ENCODE peak calls at places on chromosomes 5 and 9, in nine cellular contexts. One of them, this sample, is unnamed.

GRCh38 chr5:139774980-139775654 is 20.5 kb upstream of the PSD2 start:
- DNase-seq in PC-3: peak; percentile 58
- DNase-seq in cardiac fibroblast: peak; percentile 41
- DNase-seq in lower leg skin: peak; percentile 36
- DNase-seq in GM13976: peak; percentile 90
- DNase-seq in MM.1S: peak; percentile 64
- DNase-seq in pancreas: peak; percentile 76
- DNase-seq in kidney epithelial cell: no peak
- DNase-seq in HFF-Myc: peak; percentile 21
- DNase-seq in this sample: peak; percentile 94

GRCh38 chr5:93404246-93404645 is 176.8 kb downstream of the NR2F1-AS1 start:
- DNase-seq in GM13976: no peak
- DNase-seq in pancreas: no peak
- DNase-seq in lower leg skin: no peak
- DNase-seq in cardiac fibroblast: peak; percentile 38
- DNase-seq in MM.1S: no peak
- DNase-seq in kidney epithelial cell: no peak
- DNase-seq in HFF-Myc: no peak
- DNase-seq in PC-3: no peak
- DNase-seq in this sample: no peak

GRCh38 chr5:79130781-79131180 is 19.2 kb downstream of the BHMT start:
- DNase-seq in HFF-Myc: no peak
- DNase-seq in GM13976: no peak
- DNase-seq in lower leg skin: no peak
- DNase-seq in PC-3: no peak
- DNase-seq in cardiac fibroblast: no peak
- DNase-seq in MM.1S: no peak
- DNase-seq in pancreas: no peak
- DNase-seq in kidney epithelial cell: no peak
- DNase-seq in this sample: no peak

GRCh38 chr5:126066795-126067321 is 356.4 kb upstream of the GRAMD2B start:
- DNase-seq in HFF-Myc: no peak
- DNase-seq in lower leg skin: no peak
- DNase-seq in MM.1S: no peak
- DNase-seq in PC-3: no peak
- DNase-seq in GM13976: no peak
- DNase-seq in cardiac fibroblast: peak; percentile 23
- DNase-seq in pancreas: no peak
- DNase-seq in kidney epithelial cell: no peak
- DNase-seq in this sample: no peak

GRCh38 chr5:150780816-150781221 is 2.3 kb downstream of the SMIM3 start:
- DNase-seq in GM13976: no peak
- DNase-seq in HFF-Myc: no peak
- DNase-seq in lower leg skin: no peak
- DNase-seq in pancreas: no peak
- DNase-seq in PC-3: peak; percentile 38
- DNase-seq in kidney epithelial cell: no peak
- DNase-seq in cardiac fibroblast: peak; percentile 60
- DNase-seq in MM.1S: no peak
- DNase-seq in this sample: no peak

GRCh38 chr5:34708777-34709176 is 52.6 kb downstream of the RAI14 start:
- DNase-seq in cardiac fibroblast: no peak
- DNase-seq in pancreas: no peak
- DNase-seq in HFF-Myc: no peak
- DNase-seq in kidney epithelial cell: no peak
- DNase-seq in PC-3: no peak
- DNase-seq in lower leg skin: no peak
- DNase-seq in GM13976: no peak
- DNase-seq in MM.1S: no peak
- DNase-seq in this sample: no peak

GRCh38 chr9:8719833-8720486 is 920.4 kb upstream of the DMAC1 start:
- DNase-seq in pancreas: no peak
- DNase-seq in GM13976: no peak
- DNase-seq in cardiac fibroblast: no peak
- DNase-seq in lower leg skin: no peak
- DNase-seq in kidney epithelial cell: no peak
- DNase-seq in HFF-Myc: no peak
- DNase-seq in PC-3: no peak
- DNase-seq in MM.1S: no peak
- DNase-seq in this sample: no peak

GRCh38 chr5:145958463-145958862 is 22.1 kb downstream of the SH3RF2 start:
- DNase-seq in cardiac fibroblast: no peak
- DNase-seq in HFF-Myc: no peak
- DNase-seq in GM13976: no peak
- DNase-seq in pancreas: no peak
- DNase-seq in PC-3: no peak
- DNase-seq in lower leg skin: no peak
- DNase-seq in MM.1S: no peak
- DNase-seq in kidney epithelial cell: no peak
- DNase-seq in this sample: no peak

GRCh38 chr5:119315516-119315949 is 40.3 kb upstream of the TNFAIP8 start:
- DNase-seq in MM.1S: peak; percentile 56
- DNase-seq in pancreas: no peak
- DNase-seq in lower leg skin: no peak
- DNase-seq in cardiac fibroblast: peak; percentile 44
- DNase-seq in PC-3: peak; percentile 44
- DNase-seq in GM13976: peak; percentile 63
- DNase-seq in kidney epithelial cell: no peak
- DNase-seq in HFF-Myc: no peak
- DNase-seq in this sample: no peak
- TF ChIP-seq CTCF in MM.1S: peak; percentile 64
- TF ChIP-seq CTCF in pancreas: no peak
- TF ChIP-seq CTCF in lower leg skin: no peak
- TF ChIP-seq CTCF in cardiac fibroblast: peak; percentile 38
- TF ChIP-seq CTCF in PC-3: peak; percentile 56
- TF ChIP-seq CTCF in GM13976: peak; percentile 55
- TF ChIP-seq CTCF in kidney epithelial cell: peak; percentile 26
- TF ChIP-seq CTCF in HFF-Myc: peak; percentile 12
- TF ChIP-seq CTCF in this sample: no peak

DNA sequence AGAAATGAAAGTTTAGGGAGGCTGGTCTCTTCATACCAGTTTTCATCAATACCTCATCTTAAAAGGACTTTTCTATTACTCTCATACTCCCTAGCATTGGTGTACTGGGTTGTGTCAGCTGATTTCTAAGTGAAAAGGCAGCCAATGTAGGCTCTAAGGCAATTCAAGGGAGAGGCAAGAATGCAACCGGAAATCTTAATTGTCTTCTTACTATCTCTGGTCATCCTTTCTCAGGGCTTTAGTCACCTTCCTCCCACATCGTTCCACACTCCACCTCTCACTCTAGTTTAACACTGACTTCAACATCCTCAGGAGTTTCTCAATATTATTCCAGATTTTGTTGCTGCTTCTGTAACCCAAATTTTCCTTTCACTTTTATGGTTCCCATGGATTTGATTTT is 281.8 kb upstream of the RFX3 start:
- DNase-seq in lower leg skin: no peak
- DNase-seq in kidney epithelial cell: no peak
- DNase-seq in MM.1S: no peak
- DNase-seq in HFF-Myc: no peak
- DNase-seq in PC-3: no peak
- DNase-seq in cardiac fibroblast: no peak
- DNase-seq in GM13976: no peak
- DNase-seq in pancreas: no peak
- DNase-seq in this sample: no peak
- TF ChIP-seq CTCF in lower leg skin: no peak
- TF ChIP-seq CTCF in kidney epithelial cell: no peak
- TF ChIP-seq CTCF in MM.1S: no peak
- TF ChIP-seq CTCF in HFF-Myc: no peak
- TF ChIP-seq CTCF in PC-3: no peak
- TF ChIP-seq CTCF in cardiac fibroblast: no peak
- TF ChIP-seq CTCF in GM13976: no peak
- TF ChIP-seq CTCF in pancreas: no peak
- TF ChIP-seq CTCF in this sample: no peak

GRCh38 chr9:110427497-110428104 is 89.9 kb upstream of the TXNDC8 start:
- DNase-seq in GM13976: peak; percentile 39
- DNase-seq in kidney epithelial cell: no peak
- DNase-seq in lower leg skin: no peak
- DNase-seq in HFF-Myc: no peak
- DNase-seq in MM.1S: peak; percentile 62
- DNase-seq in cardiac fibroblast: peak; percentile 46
- DNase-seq in pancreas: peak; percentile 33
- DNase-seq in PC-3: peak; percentile 69
- DNase-seq in this sample: peak; percentile 72

GRCh38 chr9:110429453-110429852 is 91.8 kb upstream of the TXNDC8 start:
- DNase-seq in MM.1S: no peak
- DNase-seq in PC-3: peak; percentile 19
- DNase-seq in cardiac fibroblast: no peak
- DNase-seq in pancreas: no peak
- DNase-seq in lower leg skin: no peak
- DNase-seq in HFF-Myc: no peak
- DNase-seq in kidney epithelial cell: no peak
- DNase-seq in GM13976: no peak
- DNase-seq in this sample: no peak

GRCh38 chr9:110426052-110426709 is 88.5 kb upstream of the TXNDC8 start:
- DNase-seq in pancreas: no peak
- DNase-seq in kidney epithelial cell: no peak
- DNase-seq in GM13976: no peak
- DNase-seq in PC-3: peak; percentile 35
- DNase-seq in cardiac fibroblast: peak; percentile 35
- DNase-seq in lower leg skin: no peak
- DNase-seq in HFF-Myc: no peak
- DNase-seq in MM.1S: no peak
- DNase-seq in this sample: no peak
- TF ChIP-seq CTCF in pancreas: no peak
- TF ChIP-seq CTCF in kidney epithelial cell: peak; percentile 46
- TF ChIP-seq CTCF in GM13976: no peak
- TF ChIP-seq CTCF in PC-3: peak; percentile 62
- TF ChIP-seq CTCF in cardiac fibroblast: no peak
- TF ChIP-seq CTCF in lower leg skin: no peak
- TF ChIP-seq CTCF in HFF-Myc: peak; percentile 33
- TF ChIP-seq CTCF in MM.1S: peak; percentile 38
- TF ChIP-seq CTCF in this sample: peak; percentile 54

DNA sequence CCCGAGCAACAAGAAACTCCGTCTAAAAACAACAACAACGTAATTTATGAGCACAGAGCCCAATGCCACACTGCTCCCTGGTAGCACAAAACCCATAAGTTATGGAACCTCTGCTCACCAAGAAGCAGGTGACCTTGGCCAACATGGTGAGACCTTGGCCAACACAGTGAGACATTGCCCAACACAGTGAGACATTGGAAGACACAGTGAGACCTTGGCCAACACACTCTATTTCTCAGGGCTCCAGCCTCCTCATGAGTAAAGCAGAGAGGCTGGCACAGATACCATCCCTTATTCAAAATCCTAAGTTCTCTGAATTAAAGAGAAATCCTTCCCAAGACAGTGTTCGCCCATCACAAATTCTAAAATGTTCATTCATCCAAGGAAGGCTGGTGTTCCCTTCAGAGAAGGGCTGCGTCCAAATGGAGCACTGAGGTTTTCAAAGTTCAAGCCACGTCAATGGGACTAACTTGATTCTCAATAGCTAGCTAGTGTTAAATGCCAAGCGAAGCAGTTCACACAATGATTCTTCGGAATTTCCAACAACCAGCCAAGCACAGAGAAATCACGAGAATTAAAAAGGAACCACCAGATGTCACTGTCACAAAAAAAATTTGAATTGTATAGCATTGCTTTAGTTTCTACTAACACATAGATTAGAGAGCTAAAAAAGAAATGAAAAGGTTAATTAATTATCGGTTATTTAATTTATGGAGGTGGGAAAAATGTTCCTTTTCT is 29.4 kb downstream of the TTC39B start:
- DNase-seq in kidney epithelial cell: no peak
- DNase-seq in GM13976: peak; percentile 32
- DNase-seq in lower leg skin: no peak
- DNase-seq in cardiac fibroblast: peak; percentile 46
- DNase-seq in HFF-Myc: no peak
- DNase-seq in PC-3: peak; percentile 53
- DNase-seq in MM.1S: no peak
- DNase-seq in pancreas: no peak
- DNase-seq in this sample: no peak
- TF ChIP-seq CTCF in kidney epithelial cell: peak; percentile 13
- TF ChIP-seq CTCF in GM13976: no peak
- TF ChIP-seq CTCF in lower leg skin: no peak
- TF ChIP-seq CTCF in cardiac fibroblast: no peak
- TF ChIP-seq CTCF in HFF-Myc: peak; percentile 5
- TF ChIP-seq CTCF in PC-3: peak; percentile 64
- TF ChIP-seq CTCF in MM.1S: peak; percentile 23
- TF ChIP-seq CTCF in pancreas: no peak
- TF ChIP-seq CTCF in this sample: peak; percentile 52

GRCh38 chr5:149110406-149110805 is 30.9 kb upstream of the ABLIM3 start:
- DNase-seq in lower leg skin: no peak
- DNase-seq in cardiac fibroblast: no peak
- DNase-seq in MM.1S: no peak
- DNase-seq in PC-3: peak; percentile 53
- DNase-seq in HFF-Myc: no peak
- DNase-seq in kidney epithelial cell: no peak
- DNase-seq in pancreas: no peak
- DNase-seq in GM13976: no peak
- DNase-seq in this sample: no peak

GRCh38 chr5:149113669-149114068 is 27.6 kb upstream of the ABLIM3 start:
- DNase-seq in HFF-Myc: no peak
- DNase-seq in lower leg skin: no peak
- DNase-seq in MM.1S: no peak
- DNase-seq in cardiac fibroblast: peak; percentile 44
- DNase-seq in kidney epithelial cell: no peak
- DNase-seq in pancreas: no peak
- DNase-seq in GM13976: no peak
- DNase-seq in PC-3: peak; percentile 99
- DNase-seq in this sample: no peak

GRCh38 chr5:149118463-149118862 is 22.8 kb upstream of the ABLIM3 start:
- DNase-seq in kidney epithelial cell: no peak
- DNase-seq in lower leg skin: no peak
- DNase-seq in MM.1S: no peak
- DNase-seq in HFF-Myc: no peak
- DNase-seq in cardiac fibroblast: no peak
- DNase-seq in pancreas: no peak
- DNase-seq in PC-3: peak; percentile 95
- DNase-seq in GM13976: no peak
- DNase-seq in this sample: no peak

GRCh38 chr5:149117970-149118369 is 23.3 kb upstream of the ABLIM3 start:
- DNase-seq in kidney epithelial cell: no peak
- DNase-seq in cardiac fibroblast: no peak
- DNase-seq in MM.1S: peak; percentile 62
- DNase-seq in GM13976: no peak
- DNase-seq in lower leg skin: no peak
- DNase-seq in HFF-Myc: no peak
- DNase-seq in PC-3: no peak
- DNase-seq in pancreas: no peak
- DNase-seq in this sample: no peak

GRCh38 chr5:149114403-149115312 is 26.6 kb upstream of the ABLIM3 start:
- DNase-seq in GM13976: no peak
- DNase-seq in HFF-Myc: peak; percentile 74
- DNase-seq in lower leg skin: peak; percentile 50
- DNase-seq in cardiac fibroblast: peak; percentile 90
- DNase-seq in PC-3: peak; percentile 99
- DNase-seq in kidney epithelial cell: no peak
- DNase-seq in MM.1S: peak; percentile 78
- DNase-seq in pancreas: peak; percentile 41
- DNase-seq in this sample: peak; percentile 62
- TF ChIP-seq CTCF in GM13976: peak; percentile 66
- TF ChIP-seq CTCF in HFF-Myc: peak; percentile 87
- TF ChIP-seq CTCF in lower leg skin: no peak
- TF ChIP-seq CTCF in cardiac fibroblast: peak; percentile 81
- TF ChIP-seq CTCF in PC-3: peak; percentile 100
- TF ChIP-seq CTCF in kidney epithelial cell: peak; percentile 81
- TF ChIP-seq CTCF in MM.1S: peak; percentile 78
- TF ChIP-seq CTCF in pancreas: peak; percentile 35
- TF ChIP-seq CTCF in this sample: peak; percentile 46

This sample was measured in endothelial cell.